ENCODE peak calls at places on chromosomes 11 and 22, in seven cellular contexts. W is DND-41, F is lung, U is GM12864, J is adrenal gland, P is IMR-90, E is neuronal stem cell. O is an unnamed sample.

GRCh38 chr11:60844045-60844869 is 2.3 kb downstream of the CCDC86 start:
- DNase-seq in E (no peak), W (no peak), U (no peak), F (no peak), J (no peak), P (peak; percentile 56), O (no peak)

GRCh38 chr22:23245045-23245798 is 64.9 kb downstream of the BCR start:
- DNase-seq in U (no peak), P (peak; percentile 55), J (peak; percentile 72), F (no peak), E (no peak), W (no peak), O (no peak)

GRCh38 chr11:45048870-45049825 is 97.3 kb upstream of the PRDM11 start:
- DNase-seq in J (peak; percentile 83), F (no peak), W (no peak), E (no peak), P (peak; percentile 11), U (no peak), O (peak; percentile 17)

GRCh38 chr22:46051646-46052045 is 74.7 kb upstream of the WNT7B start:
- DNase-seq in U (no peak), F (no peak), E (no peak), W (no peak), J (peak; percentile 46), P (no peak), O (peak; percentile 12)

GRCh38 chr11:36156486-36157150 is 132.6 kb downstream of the COMMD9 start:
- DNase-seq in J (no peak), U (no peak), P (peak; percentile 36), W (no peak), E (no peak), F (no peak), O (no peak)

GRCh38 chr22:36398602-36399472 is 11.1 kb upstream of the MYH9 start:
- DNase-seq in F (no peak), P (peak; percentile 87), J (no peak), U (no peak), E (no peak), W (no peak), O (no peak)

GRCh38 chr11:70423523-70424505 is 25.5 kb downstream of the CTTN start:
- DNase-seq in E (no peak), P (peak; percentile 91), F (no peak), U (no peak), J (no peak), W (no peak), O (no peak)

GRCh38 chr11:121389651-121390050 is 62.5 kb upstream of the SORL1 start:
- DNase-seq in P (no peak), J (peak; percentile 54), W (no peak), U (no peak), E (peak; percentile 43), F (no peak), O (peak; percentile 50)

GRCh38 chr11:72789493-72790131 is 4.2 kb downstream of the STARD10 start:
- DNase-seq in U (no peak), E (no peak), J (no peak), W (no peak), P (peak; percentile 52), F (no peak), O (no peak)

GRCh38 chr11:36449566-36450390 is 60.3 kb downstream of the TRAF6 start:
- DNase-seq in E (no peak), J (peak; percentile 43), F (no peak), U (no peak), W (no peak), P (no peak), O (no peak)

GRCh38 chr22:42907404-42908081 is 50.5 kb upstream of the ARFGAP3 start:
- DNase-seq in U (no peak), E (no peak), J (no peak), F (no peak), P (no peak), W (no peak), O (no peak)

GRCh38 chr11:94449437-94449836 is 44.2 kb downstream of the MRE11 start:
- DNase-seq in W (no peak), U (no peak), E (no peak), P (peak; percentile 88), J (no peak), F (no peak), O (no peak)

DNA sequence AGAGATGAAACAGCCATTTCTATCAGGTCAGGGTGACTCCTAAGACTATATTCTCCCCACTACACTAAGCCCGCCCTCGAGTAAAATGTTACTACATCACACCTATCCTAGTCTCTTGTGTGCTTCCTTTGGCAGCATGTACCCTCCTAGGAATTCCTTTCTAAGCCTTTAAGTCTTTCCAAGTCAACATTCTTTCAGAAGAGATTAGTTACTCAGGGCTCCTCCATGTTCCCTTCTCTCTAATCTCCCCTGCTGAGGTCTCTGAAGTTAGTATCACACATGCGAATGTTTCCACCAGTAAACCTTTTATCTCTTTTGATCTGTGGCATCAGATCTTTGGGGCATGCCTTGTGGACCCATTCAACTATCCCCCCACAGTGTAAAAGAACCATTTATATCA is 873.7 kb upstream of the FAT3 start:
- DNase-seq in W (no peak), J (no peak), E (no peak), F (no peak), P (no peak), U (no peak), O (no peak)
- H3K4me3 ChIP-seq in W (no peak overlapping the region), J (no peak overlapping the region), E (no peak overlapping the region), F (no peak overlapping the region), P (no peak overlapping the region), U (no peak overlapping the region), O (no peak overlapping the region)

GRCh38 chr11:46332093-46332567 is 15.1 kb upstream of the DGKZ start:
- DNase-seq in F (no peak), P (no peak), W (no peak), J (no peak), U (no peak), E (no peak), O (no peak)
- H3K4me3 ChIP-seq in F (no peak overlapping the region), P (no peak overlapping the region), W (no peak overlapping the region), J (no peak overlapping the region), U (no peak overlapping the region), E (peak overlapping the region; percentile 81), O (peak overlapping the region; percentile 53)

DNA sequence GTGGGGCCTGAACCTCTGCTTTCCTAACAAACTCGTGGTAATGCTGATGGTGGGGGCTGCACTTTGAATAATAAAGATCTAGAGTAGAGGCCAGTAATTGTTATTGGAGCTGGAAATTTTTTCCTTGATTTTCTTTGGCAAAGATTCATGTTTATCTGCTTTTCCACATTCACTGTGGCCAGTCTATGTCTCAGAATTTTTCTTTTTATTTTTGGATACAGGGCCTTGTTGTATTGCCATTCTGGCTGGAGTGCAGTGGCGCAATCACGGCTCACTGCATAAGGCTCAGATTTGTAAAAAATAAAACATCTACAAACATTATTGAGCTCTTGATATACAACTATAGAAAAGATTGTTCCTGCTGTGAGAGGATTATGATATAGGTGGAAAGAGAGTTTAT is 1.6 kb downstream of the TMEM135 start:
- DNase-seq in U (no peak), P (peak; percentile 19), J (no peak), E (no peak), F (no peak), W (no peak), O (no peak)
- H3K4me3 ChIP-seq in U (no peak overlapping the region), P (peak overlapping the region; percentile 16), J (no peak overlapping the region), E (no peak overlapping the region), F (no peak overlapping the region), W (no peak overlapping the region), O (peak overlapping the region; percentile 92)

GRCh38 chr11:123577081-123577598 is 77.3 kb downstream of the SCN3B start:
- DNase-seq in E (peak; percentile 40), W (peak; percentile 44), U (no peak), P (peak; percentile 43), F (peak; percentile 65), J (peak; percentile 86), O (peak; percentile 88)

GRCh38 chr11:123578778-123579481 is 75.5 kb downstream of the SCN3B start:
- DNase-seq in P (no peak), J (peak; percentile 43), F (no peak), W (no peak), E (no peak), U (no peak), O (no peak)

GRCh38 chr11:123576082-123576481 is 78.3 kb downstream of the SCN3B start:
- DNase-seq in J (peak; percentile 49), W (no peak), E (no peak), F (no peak), P (no peak), U (no peak), O (no peak)

GRCh38 chr11:123575441-123575840 is 79.0 kb downstream of the SCN3B start:
- DNase-seq in E (no peak), J (no peak), W (no peak), U (no peak), P (no peak), F (no peak), O (no peak)

GRCh38 chr11:123576501-123576900 is 77.9 kb downstream of the SCN3B start:
- DNase-seq in W (no peak), F (no peak), E (no peak), U (no peak), J (no peak), P (no peak), O (no peak)
- H3K4me3 ChIP-seq in W (no peak overlapping the region), F (no peak overlapping the region), E (no peak overlapping the region), U (no peak overlapping the region), J (no peak overlapping the region), P (no peak overlapping the region), O (no peak overlapping the region)

GRCh38 chr11:1943977-1944376 is 3.2 kb upstream of the MRPL23 start:
- DNase-seq in W (no peak), E (no peak), U (no peak), J (no peak), P (peak; percentile 5), F (peak; percentile 28), O (no peak)
- H3K4me3 ChIP-seq in W (no peak overlapping the region), E (no peak overlapping the region), U (no peak overlapping the region), J (no peak overlapping the region), P (no peak overlapping the region), F (no peak overlapping the region), O (no peak overlapping the region)